ENCODE peak calls at places on chromosomes 1 and 21, in ten cellular contexts. Z, S, A, X, E, O, K, H, N and I are unnamed samples.

GRCh38 chr1:179867493-179868330 is 9.9 kb downstream of the TOR1AIP2 start:
- DNase-seq in Z (peak; percentile 48), S (no peak), A (peak; percentile 55), X (peak; percentile 58), E (peak; percentile 36), O (peak; percentile 69), K (peak; percentile 49), H (peak; percentile 32), N (peak; percentile 29), I (no peak)

GRCh38 chr1:109484519-109484975 is 842 bp downstream of the ATXN7L2 start:
- DNase-seq in Z (no peak), S (no peak), A (no peak), X (no peak), E (no peak), O (peak; percentile 66), K (no peak), H (no peak), N (no peak), I (no peak)

GRCh38 chr1:222926566-222926965 is 111.7 kb downstream of the DISP1 start:
- DNase-seq in Z (no peak), S (no peak), A (no peak), X (no peak), E (no peak), O (no peak), K (no peak), H (peak; percentile 88), N (no peak), I (peak; percentile 82)

GRCh38 chr1:85224734-85225623 is 24.2 kb upstream of the SYDE2 start:
- DNase-seq in Z (no peak), S (no peak), A (no peak), X (no peak), E (peak; percentile 61), O (peak; percentile 82), K (no peak), H (no peak), N (no peak), I (no peak)

GRCh38 chr1:56378376-56379070 is 200.8 kb downstream of the PLPP3 start:
- DNase-seq in Z (no peak), S (no peak), A (no peak), X (peak; percentile 21), E (no peak), O (no peak), K (no peak), H (no peak), N (no peak), I (no peak)

GRCh38 chr1:3501856-3502665 is 47.6 kb downstream of the ARHGEF16 start:
- DNase-seq in Z (peak; percentile 39), S (no peak), A (peak; percentile 21), X (peak; percentile 33), E (peak; percentile 56), O (peak; percentile 90), K (peak; percentile 22), H (peak; percentile 42), N (peak; percentile 53), I (peak; percentile 28)

GRCh38 chr1:239874831-239875230 is 216.9 kb upstream of the FMN2 start:
- DNase-seq in Z (no peak), S (no peak), A (no peak), X (no peak), E (no peak), O (no peak), K (no peak), H (no peak), N (no peak), I (no peak)

GRCh38 chr1:50568782-50569181 is 145.5 kb upstream of the DMRTA2 start:
- DNase-seq in Z (no peak), S (no peak), A (no peak), X (no peak), E (no peak), O (no peak), K (no peak), H (no peak), N (no peak), I (no peak)

GRCh38 chr1:113057006-113057405 is 16.0 kb upstream of the LRIG2 start:
- DNase-seq in Z (no peak), S (no peak), A (no peak), X (no peak), E (no peak), O (peak; percentile 51), K (no peak), H (no peak), N (no peak), I (no peak)
- H3K27ac ChIP-seq in Z (no peak overlapping the region), S (no peak overlapping the region), A (no peak overlapping the region), X (no peak overlapping the region), E (no peak overlapping the region), O (no peak overlapping the region), K (no peak overlapping the region), H (no peak overlapping the region), N (no peak overlapping the region), I (no peak overlapping the region)

GRCh38 chr21:18373631-18374030 is 30.0 kb downstream of the TMPRSS15 start:
- DNase-seq in Z (peak; percentile 3), S (no peak), A (no peak), X (no peak), E (no peak), O (no peak), K (no peak), H (peak; percentile 41), N (no peak), I (peak; percentile 31)

GRCh38 chr21:18370292-18370691 is 33.3 kb downstream of the TMPRSS15 start:
- DNase-seq in Z (no peak), S (no peak), A (no peak), X (no peak), E (no peak), O (no peak), K (no peak), H (no peak), N (no peak), I (no peak)

GRCh38 chr21:18368193-18368592 is 35.4 kb downstream of the TMPRSS15 start:
- DNase-seq in Z (no peak), S (no peak), A (no peak), X (no peak), E (no peak), O (no peak), K (no peak), H (no peak), N (no peak), I (no peak)

GRCh38 chr21:18369115-18369514 is 34.5 kb downstream of the TMPRSS15 start:
- DNase-seq in Z (no peak), S (no peak), A (no peak), X (peak; percentile 2), E (no peak), O (no peak), K (no peak), H (peak; percentile 1), N (no peak), I (no peak)
- TF ChIP-seq CTCF in Z (peak; percentile 53), S (peak; percentile 49), A (no peak), X (no peak), E (no peak), O (peak; percentile 65), K (no peak), H (no peak), N (peak; percentile 23), I (peak; percentile 15)

DNA sequence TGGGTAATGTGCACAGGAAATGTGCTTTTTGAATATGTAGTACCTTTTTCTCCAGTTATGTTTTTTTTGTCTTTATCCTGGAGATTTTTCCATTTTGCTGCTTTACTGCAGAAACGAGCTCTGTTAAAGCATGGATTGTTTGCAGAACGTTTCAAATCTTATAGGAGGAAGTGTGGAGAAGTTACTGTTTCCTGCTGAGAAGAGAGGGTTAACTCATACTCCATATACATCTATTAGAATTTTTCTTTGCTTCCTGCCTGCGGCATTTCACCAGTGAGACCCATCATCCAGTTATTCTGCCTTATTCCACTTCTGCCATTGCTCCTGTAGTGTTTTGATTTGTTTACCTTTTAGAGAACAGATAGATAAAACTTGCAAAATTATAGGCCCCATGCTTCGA is 2.0 kb downstream of the RPRD2 start:
- DNase-seq in Z (no peak), S (no peak), A (no peak), X (no peak), E (no peak), O (no peak), K (no peak), H (peak; percentile 7), N (no peak), I (no peak)
- H3K27ac ChIP-seq in Z (peak overlapping the region; percentile 95), S (peak overlapping the region; percentile 98), A (peak overlapping the region; percentile 74), X (peak overlapping the region; percentile 100), E (no peak overlapping the region), O (no peak overlapping the region), K (peak overlapping the region; percentile 97), H (peak overlapping the region; percentile 91), N (peak overlapping the region; percentile 77), I (peak overlapping the region; percentile 89)

GRCh38 chr1:186682721-186683120 is 2.5 kb upstream of the PTGS2 start:
- DNase-seq in Z (no peak), S (no peak), A (no peak), X (no peak), E (no peak), O (no peak), K (no peak), H (peak; percentile 21), N (no peak), I (peak; percentile 8)
- TF ChIP-seq CTCF in Z (peak; percentile 48), S (peak; percentile 36), A (no peak), X (no peak), E (peak; percentile 5), O (peak; percentile 44), K (no peak), H (no peak), N (no peak), I (peak; percentile 13)

GRCh38 chr1:150551784-150552691 is 2.8 kb downstream of the ADAMTSL4 start:
- DNase-seq in Z (peak; percentile 89), S (peak; percentile 20), A (no peak), X (peak; percentile 91), E (peak; percentile 81), O (peak; percentile 46), K (peak; percentile 88), H (peak; percentile 89), N (peak; percentile 90), I (peak; percentile 81)

GRCh38 chr1:150552692-150553278 is 3.6 kb downstream of the ADAMTSL4 start:
- DNase-seq in Z (no peak), S (peak; percentile 2), A (no peak), X (no peak), E (no peak), O (peak; percentile 22), K (no peak), H (no peak), N (peak; percentile 35), I (no peak)

GRCh38 chr1:150550222-150551048 is 1.2 kb downstream of the ADAMTSL4 start:
- DNase-seq in Z (no peak), S (no peak), A (peak; percentile 8), X (no peak), E (no peak), O (peak; percentile 34), K (no peak), H (no peak), N (peak; percentile 48), I (no peak)

GRCh38 chr1:150549496-150550221 is 451 bp downstream of the ADAMTSL4 start:
- DNase-seq in Z (no peak), S (no peak), A (peak; percentile 7), X (no peak), E (no peak), O (peak; percentile 45), K (no peak), H (no peak), N (peak; percentile 61), I (no peak)

GRCh38 chr1:150551049-150551783 is 2.0 kb downstream of the ADAMTSL4 start:
- DNase-seq in Z (no peak), S (no peak), A (peak; percentile 20), X (no peak), E (no peak), O (peak; percentile 27), K (no peak), H (no peak), N (no peak), I (no peak)
- H3K27ac ChIP-seq in Z (no peak overlapping the region), S (peak overlapping the region; percentile 75), A (no peak overlapping the region), X (peak overlapping the region; percentile 13), E (peak overlapping the region; percentile 80), O (no peak overlapping the region), K (peak overlapping the region; percentile 96), H (peak overlapping the region; percentile 56), N (peak overlapping the region; percentile 71), I (no peak overlapping the region)